ENCODE peak calls at places on chromosomes 1 and 21, in six cellular contexts. One of them, this sample, is unnamed.

GRCh38 chr1:21149862-21150432 is 26.8 kb downstream of the EIF4G3 start:
- DNase-seq in CD8-positive, alpha-beta memory T cell: no peak
- DNase-seq in right lobe of liver: no peak
- DNase-seq in thoracic aorta: no peak
- DNase-seq in ovary: no peak
- DNase-seq in coronary artery: no peak
- DNase-seq in this sample: no peak

GRCh38 chr1:223707270-223708000 is 4.9 kb upstream of the CAPN2 start:
- DNase-seq in CD8-positive, alpha-beta memory T cell: no peak
- DNase-seq in right lobe of liver: no peak
- DNase-seq in thoracic aorta: no peak
- DNase-seq in ovary: peak; percentile 87
- DNase-seq in coronary artery: peak; percentile 91
- DNase-seq in this sample: no peak

GRCh38 chr1:115712911-115713609 is 55.5 kb downstream of the CASQ2 start:
- DNase-seq in CD8-positive, alpha-beta memory T cell: no peak
- DNase-seq in right lobe of liver: no peak
- DNase-seq in thoracic aorta: no peak
- DNase-seq in ovary: no peak
- DNase-seq in coronary artery: no peak
- DNase-seq in this sample: no peak

GRCh38 chr1:41955461-41956159 is 36.9 kb upstream of the HIVEP3 start:
- DNase-seq in CD8-positive, alpha-beta memory T cell: no peak
- DNase-seq in right lobe of liver: no peak
- DNase-seq in thoracic aorta: no peak
- DNase-seq in ovary: no peak
- DNase-seq in coronary artery: no peak
- DNase-seq in this sample: no peak

GRCh38 chr1:118144777-118145176 is 40.3 kb downstream of the SPAG17 start:
- DNase-seq in CD8-positive, alpha-beta memory T cell: no peak
- DNase-seq in right lobe of liver: no peak
- DNase-seq in thoracic aorta: no peak
- DNase-seq in ovary: no peak
- DNase-seq in coronary artery: no peak
- DNase-seq in this sample: no peak

GRCh38 chr1:98028800-98029199 is 108.0 kb upstream of the DPYD start:
- DNase-seq in CD8-positive, alpha-beta memory T cell: no peak
- DNase-seq in right lobe of liver: no peak
- DNase-seq in thoracic aorta: no peak
- DNase-seq in ovary: no peak
- DNase-seq in coronary artery: no peak
- DNase-seq in this sample: no peak

GRCh38 chr1:72635719-72636118 is 353.4 kb upstream of the NEGR1 start:
- DNase-seq in CD8-positive, alpha-beta memory T cell: no peak
- DNase-seq in right lobe of liver: no peak
- DNase-seq in thoracic aorta: no peak
- DNase-seq in ovary: no peak
- DNase-seq in coronary artery: no peak
- DNase-seq in this sample: no peak

GRCh38 chr1:200512191-200512590 is 102.4 kb upstream of the ZNF281 start:
- DNase-seq in CD8-positive, alpha-beta memory T cell: no peak
- DNase-seq in right lobe of liver: no peak
- DNase-seq in thoracic aorta: no peak
- DNase-seq in ovary: no peak
- DNase-seq in coronary artery: no peak
- DNase-seq in this sample: no peak

GRCh38 chr1:240888039-240888786 is 276.3 kb upstream of the GREM2 start:
- DNase-seq in CD8-positive, alpha-beta memory T cell: no peak
- DNase-seq in right lobe of liver: peak; percentile 55
- DNase-seq in thoracic aorta: no peak
- DNase-seq in ovary: no peak
- DNase-seq in coronary artery: no peak
- DNase-seq in this sample: no peak

GRCh38 chr1:59815892-59816291 is 1.1 kb downstream of the HOOK1 start:
- DNase-seq in CD8-positive, alpha-beta memory T cell: no peak
- DNase-seq in right lobe of liver: no peak
- DNase-seq in thoracic aorta: no peak
- DNase-seq in ovary: no peak
- DNase-seq in coronary artery: no peak
- DNase-seq in this sample: no peak

GRCh38 chr1:109116286-109116685 is 2.4 kb downstream of the ELAPOR1 start:
- DNase-seq in CD8-positive, alpha-beta memory T cell: no peak
- DNase-seq in right lobe of liver: no peak
- DNase-seq in thoracic aorta: no peak
- DNase-seq in ovary: no peak
- DNase-seq in coronary artery: no peak
- DNase-seq in this sample: no peak

GRCh38 chr1:107057197-107058133 is 991 bp downstream of the PRMT6 start:
- DNase-seq in CD8-positive, alpha-beta memory T cell: peak; percentile 58
- DNase-seq in right lobe of liver: peak; percentile 70
- DNase-seq in thoracic aorta: peak; percentile 5
- DNase-seq in ovary: peak; percentile 62
- DNase-seq in coronary artery: no peak
- DNase-seq in this sample: peak; percentile 54

GRCh38 chr1:23084880-23085279 is 65.6 kb downstream of the KDM1A start:
- DNase-seq in CD8-positive, alpha-beta memory T cell: no peak
- DNase-seq in right lobe of liver: no peak
- DNase-seq in thoracic aorta: no peak
- DNase-seq in ovary: no peak
- DNase-seq in coronary artery: no peak
- DNase-seq in this sample: no peak

GRCh38 chr1:150683914-150684313 is 13.0 kb downstream of the GOLPH3L start:
- DNase-seq in CD8-positive, alpha-beta memory T cell: no peak
- DNase-seq in right lobe of liver: no peak
- DNase-seq in thoracic aorta: no peak
- DNase-seq in ovary: no peak
- DNase-seq in coronary artery: no peak
- DNase-seq in this sample: no peak

GRCh38 chr1:26378879-26379251 is 6.3 kb upstream of the ZNF683 start:
- DNase-seq in CD8-positive, alpha-beta memory T cell: no peak
- DNase-seq in right lobe of liver: no peak
- DNase-seq in thoracic aorta: no peak
- DNase-seq in ovary: no peak
- DNase-seq in coronary artery: no peak
- DNase-seq in this sample: no peak

GRCh38 chr21:21730524-21730923 is 732.3 kb downstream of the NCAM2 start:
- DNase-seq in CD8-positive, alpha-beta memory T cell: no peak
- DNase-seq in right lobe of liver: no peak
- DNase-seq in thoracic aorta: no peak
- DNase-seq in ovary: no peak
- DNase-seq in coronary artery: no peak
- DNase-seq in this sample: no peak

GRCh38 chr1:92473781-92474495 is 12.8 kb downstream of the GFI1 start:
- DNase-seq in CD8-positive, alpha-beta memory T cell: no peak
- DNase-seq in right lobe of liver: no peak
- DNase-seq in thoracic aorta: no peak
- DNase-seq in ovary: no peak
- DNase-seq in coronary artery: no peak
- DNase-seq in this sample: no peak

GRCh38 chr1:58395355-58395754 is 151.2 kb downstream of the OMA1 start:
- DNase-seq in CD8-positive, alpha-beta memory T cell: no peak
- DNase-seq in right lobe of liver: no peak
- DNase-seq in thoracic aorta: no peak
- DNase-seq in ovary: no peak
- DNase-seq in coronary artery: no peak
- DNase-seq in this sample: no peak

GRCh38 chr1:2137257-2138121 is 57.1 kb downstream of the FAAP20 start:
- DNase-seq in CD8-positive, alpha-beta memory T cell: no peak
- DNase-seq in right lobe of liver: no peak
- DNase-seq in thoracic aorta: no peak
- DNase-seq in ovary: no peak
- DNase-seq in coronary artery: no peak
- DNase-seq in this sample: no peak

GRCh38 chr1:243792401-243792800 is 57.6 kb downstream of the AKT3 start:
- DNase-seq in CD8-positive, alpha-beta memory T cell: no peak
- DNase-seq in right lobe of liver: no peak
- DNase-seq in thoracic aorta: no peak
- DNase-seq in ovary: no peak
- DNase-seq in coronary artery: no peak
- DNase-seq in this sample: no peak

GRCh38 chr1:78424720-78425119 is 66.1 kb upstream of the PTGFR start:
- DNase-seq in CD8-positive, alpha-beta memory T cell: no peak
- DNase-seq in right lobe of liver: no peak
- DNase-seq in thoracic aorta: no peak
- DNase-seq in ovary: no peak
- DNase-seq in coronary artery: no peak
- DNase-seq in this sample: no peak

DNA sequence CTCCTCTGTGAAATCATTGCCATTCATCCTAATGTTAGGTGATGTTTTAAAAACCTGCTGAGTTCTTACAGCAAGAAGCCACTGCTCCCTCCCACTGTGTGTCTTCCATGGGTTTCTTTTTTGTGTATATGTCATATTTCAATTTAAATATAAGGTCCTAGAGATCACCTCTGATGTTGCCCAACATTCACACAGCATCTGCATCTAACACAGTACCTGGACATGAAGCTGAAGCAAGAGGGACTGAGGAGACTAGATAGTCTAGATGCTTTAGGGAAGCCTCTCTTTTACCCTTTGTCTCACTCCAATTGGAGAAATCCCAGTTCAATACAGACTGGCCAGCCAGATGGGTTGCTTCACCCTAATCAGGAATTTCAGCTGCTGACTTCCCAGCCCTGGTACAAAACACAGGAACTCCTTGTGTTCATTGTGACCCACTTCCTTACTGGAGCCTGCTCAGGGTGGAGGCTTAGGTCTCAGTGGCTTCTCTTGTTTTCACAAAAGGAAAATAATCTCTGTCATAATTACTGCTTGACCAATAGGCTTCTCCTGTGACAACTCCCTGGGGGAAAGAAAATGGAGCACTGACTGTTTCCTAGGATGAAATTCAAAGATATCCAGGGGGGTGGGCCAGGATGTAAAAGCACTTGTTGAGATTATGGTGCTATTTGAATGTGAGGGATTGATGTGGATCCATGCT is 17.3 kb downstream of the BTG2 start:
- DNase-seq in CD8-positive, alpha-beta memory T cell: no peak
- DNase-seq in right lobe of liver: no peak
- DNase-seq in thoracic aorta: no peak
- DNase-seq in ovary: no peak
- DNase-seq in coronary artery: no peak
- DNase-seq in this sample: no peak
- H3K27ac ChIP-seq in CD8-positive, alpha-beta memory T cell: no peak overlapping the region
- H3K27ac ChIP-seq in right lobe of liver: no peak overlapping the region
- H3K27ac ChIP-seq in thoracic aorta: peak overlapping the region; percentile 36
- H3K27ac ChIP-seq in ovary: no peak overlapping the region
- H3K27ac ChIP-seq in coronary artery: peak overlapping the region; percentile 54
- H3K27ac ChIP-seq in this sample: peak overlapping the region; percentile 64

DNA sequence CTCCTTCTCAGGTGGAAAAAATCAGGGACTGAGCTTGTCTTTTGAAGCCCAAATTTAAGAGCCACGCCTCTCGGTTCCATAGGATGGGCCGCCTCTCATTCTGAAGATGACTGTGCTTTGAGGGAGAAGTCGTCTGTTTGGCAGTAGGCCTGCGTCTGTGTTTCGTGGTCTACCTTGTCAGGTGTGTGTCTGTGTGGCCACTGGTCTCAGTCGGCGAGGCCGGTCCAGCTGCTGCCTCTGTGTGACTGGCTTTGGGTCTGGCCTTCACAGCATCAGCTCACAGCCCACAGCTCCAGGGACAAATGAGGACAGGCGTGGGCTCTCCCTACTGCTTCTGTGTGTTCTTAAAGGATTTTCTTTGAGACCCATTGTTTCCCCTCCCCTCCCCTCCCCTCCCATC is 50.3 kb downstream of the B3GALT5 start:
- DNase-seq in CD8-positive, alpha-beta memory T cell: no peak
- DNase-seq in right lobe of liver: no peak
- DNase-seq in thoracic aorta: no peak
- DNase-seq in ovary: no peak
- DNase-seq in coronary artery: peak; percentile 38
- DNase-seq in this sample: no peak
- H3K27ac ChIP-seq in CD8-positive, alpha-beta memory T cell: no peak overlapping the region
- H3K27ac ChIP-seq in right lobe of liver: no peak overlapping the region
- H3K27ac ChIP-seq in thoracic aorta: no peak overlapping the region
- H3K27ac ChIP-seq in ovary: no peak overlapping the region
- H3K27ac ChIP-seq in coronary artery: no peak overlapping the region
- H3K27ac ChIP-seq in this sample: no peak overlapping the region

DNA sequence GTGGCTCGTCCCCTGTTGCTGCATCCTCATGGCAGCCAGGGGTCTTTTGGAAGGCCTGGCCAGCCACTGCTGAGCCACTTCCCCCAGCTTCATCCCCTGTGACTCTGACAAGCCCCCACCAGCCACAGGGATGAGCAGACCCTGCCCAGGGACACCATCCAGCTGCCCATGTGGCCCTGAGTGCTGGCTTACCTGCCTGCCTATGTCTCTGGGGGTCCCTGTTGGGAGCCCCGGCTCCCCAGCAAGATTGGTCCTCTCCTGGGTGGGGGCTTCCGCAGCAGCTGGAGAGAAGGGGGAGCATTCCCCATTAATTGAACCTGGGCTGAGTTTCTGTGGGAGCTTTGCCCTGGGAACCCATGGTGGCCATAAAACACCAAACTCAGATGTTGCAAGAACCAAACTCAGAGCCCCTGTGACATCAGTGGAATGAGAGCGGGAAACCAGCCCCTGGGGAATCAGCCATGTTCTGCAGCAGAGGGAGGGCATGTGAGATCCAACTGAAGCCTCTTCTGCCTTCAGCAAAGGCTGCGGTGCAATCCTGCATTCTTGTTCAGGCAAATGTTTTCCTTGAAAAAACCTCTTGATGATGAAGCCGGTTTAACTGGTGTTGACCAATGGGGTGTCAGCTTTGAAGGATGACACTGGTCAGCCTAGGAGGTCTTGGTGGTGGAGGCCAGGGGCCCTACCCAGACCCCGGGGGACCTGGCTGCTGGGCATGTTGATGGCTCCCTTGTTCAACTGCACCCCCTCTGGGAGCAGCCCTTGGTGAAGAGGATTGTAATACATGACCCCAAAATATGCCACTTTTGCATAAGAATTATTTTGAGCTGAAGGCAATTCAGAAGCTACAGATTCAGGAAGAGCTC is 28.3 kb upstream of the COL18A1 start:
- DNase-seq in CD8-positive, alpha-beta memory T cell: peak; percentile 26
- DNase-seq in right lobe of liver: no peak
- DNase-seq in thoracic aorta: no peak
- DNase-seq in ovary: peak; percentile 7
- DNase-seq in coronary artery: no peak
- DNase-seq in this sample: no peak
- H3K27ac ChIP-seq in CD8-positive, alpha-beta memory T cell: no peak overlapping the region
- H3K27ac ChIP-seq in right lobe of liver: no peak overlapping the region
- H3K27ac ChIP-seq in thoracic aorta: no peak overlapping the region
- H3K27ac ChIP-seq in ovary: no peak overlapping the region
- H3K27ac ChIP-seq in coronary artery: no peak overlapping the region
- H3K27ac ChIP-seq in this sample: no peak overlapping the region

DNA sequence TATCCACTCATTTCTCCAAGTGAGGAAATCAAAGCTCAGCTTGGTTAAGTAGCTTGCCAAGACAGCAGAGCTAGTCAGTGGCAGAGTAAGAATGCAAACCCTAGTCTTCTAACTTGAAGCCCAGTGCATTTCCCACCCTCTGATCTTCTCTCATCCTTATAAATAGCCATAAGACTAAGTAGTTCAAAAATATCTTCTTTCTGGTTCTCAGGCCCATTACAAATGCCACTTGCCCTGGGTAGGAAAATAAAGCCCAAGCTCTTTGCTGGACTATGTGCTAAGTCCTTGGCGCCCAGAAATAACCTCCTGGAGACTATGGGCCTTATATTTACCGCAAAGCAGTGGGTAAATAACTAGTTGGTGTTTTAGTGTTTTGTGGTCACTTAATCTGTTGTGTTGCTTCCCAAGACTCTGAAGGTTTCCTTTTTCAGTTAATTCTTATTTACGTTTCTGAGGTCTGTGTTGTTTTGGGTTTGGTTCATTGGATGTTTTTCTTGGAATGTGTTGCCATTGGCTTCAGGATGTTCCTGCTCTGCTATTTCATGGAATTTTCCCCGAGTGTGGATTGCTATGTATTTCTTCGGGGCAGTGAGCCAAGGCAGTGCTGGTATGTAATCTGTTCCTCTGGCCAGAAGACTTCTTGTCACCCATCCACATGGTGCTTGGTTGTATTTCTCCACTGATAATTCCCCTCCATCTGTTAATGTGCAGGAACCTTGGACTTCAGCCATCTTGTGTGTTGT is 505.6 kb downstream of the PLPP3 start:
- DNase-seq in CD8-positive, alpha-beta memory T cell: no peak
- DNase-seq in right lobe of liver: peak; percentile 47
- DNase-seq in thoracic aorta: peak; percentile 72
- DNase-seq in ovary: peak; percentile 78
- DNase-seq in coronary artery: peak; percentile 89
- DNase-seq in this sample: no peak
- H3K27ac ChIP-seq in CD8-positive, alpha-beta memory T cell: no peak overlapping the region
- H3K27ac ChIP-seq in right lobe of liver: no peak overlapping the region
- H3K27ac ChIP-seq in thoracic aorta: peak overlapping the region; percentile 85
- H3K27ac ChIP-seq in ovary: no peak overlapping the region
- H3K27ac ChIP-seq in coronary artery: peak overlapping the region; percentile 78
- H3K27ac ChIP-seq in this sample: no peak overlapping the region

This sample was measured in substantia nigra.